ENCODE peak calls at places on chromosomes 12 and 14, in four cellular contexts. U, Q, P and S are unnamed samples.

GRCh38 chr12:82019533-82019932 is 260.4 kb upstream of the PPFIA2 start:
- DNase-seq in U (peak), Q (peak), P (no peak), S (no peak)

GRCh38 chr12:101570022-101570421 is 24.7 kb upstream of the MYBPC1 start:
- DNase-seq in U (peak), Q (peak), P (no peak), S (peak)

GRCh38 chr12:92717202-92717601 is 14.4 kb downstream of the PLEKHG7 start:
- DNase-seq in U (peak), Q (peak), P (peak), S (peak)

GRCh38 chr14:85333313-85333712 is 196.6 kb upstream of the FLRT2 start:
- DNase-seq in U (peak), Q (no peak), P (no peak), S (peak)

GRCh38 chr12:111937429-111937828 is 75.5 kb downstream of the TMEM116 start:
- DNase-seq in U (peak), Q (no peak), P (no peak), S (no peak)

GRCh38 chr12:1918081-1918874 is at the start of gene CACNA2D4:
- DNase-seq in U (no peak), Q (peak), P (no peak), S (no peak)

GRCh38 chr12:30202521-30203259 is 418.9 kb upstream of the TMTC1 start:
- DNase-seq in U (no peak), Q (no peak), P (no peak), S (no peak)

GRCh38 chr14:100893760-100894159 is 9.8 kb downstream of the RTL1 start:
- DNase-seq in U (no peak), Q (no peak), P (no peak), S (no peak)

GRCh38 chr14:91352696-91353692 is 64.6 kb downstream of the CCDC88C start:
- DNase-seq in U (no peak), Q (peak), P (no peak), S (no peak)

GRCh38 chr12:1606021-1606622 is 11.7 kb upstream of the FBXL14 start:
- DNase-seq in U (peak), Q (no peak), P (peak), S (peak)

GRCh38 chr12:8922544-8922943 is 8.2 kb downstream of the PHC1 start:
- DNase-seq in U (no peak), Q (no peak), P (no peak), S (no peak)

GRCh38 chr12:64685076-64685475 is 74.1 kb downstream of the GNS start:
- DNase-seq in U (no peak), Q (no peak), P (no peak), S (no peak)

GRCh38 chr14:100839573-100840175 is 13.8 kb downstream of the MEG3 start:
- DNase-seq in U (no peak), Q (peak), P (no peak), S (no peak)

GRCh38 chr12:23174917-23175316 is 549.9 kb downstream of the ETNK1 start:
- DNase-seq in U (no peak), Q (no peak), P (no peak), S (no peak)

GRCh38 chr12:93247313-93248057 is 130.2 kb upstream of the NUDT4 start:
- DNase-seq in U (no peak), Q (no peak), P (no peak), S (no peak)

GRCh38 chr12:51972849-51973273 is 21.4 kb downstream of the ACVR1B start:
- DNase-seq in U (peak), Q (no peak), P (no peak), S (no peak)

GRCh38 chr12:49706351-49707126 is 666 bp downstream of the FMNL3 start:
- DNase-seq in U (peak), Q (peak), P (no peak), S (no peak)

GRCh38 chr14:103185051-103186027 is 62.1 kb downstream of the TNFAIP2 start:
- DNase-seq in U (peak), Q (peak), P (peak), S (peak)

GRCh38 chr14:39417014-39417413 is 15.2 kb downstream of the FBXO33 start:
- DNase-seq in U (peak), Q (no peak), P (peak), S (peak)

GRCh38 chr14:22565391-22565945 is 23.6 kb downstream of the DAD1 start:
- DNase-seq in U (no peak), Q (no peak), P (no peak), S (no peak)

GRCh38 chr12:117579939-117580717 is 218.7 kb upstream of the NOS1 start:
- DNase-seq in U (no peak), Q (no peak), P (no peak), S (no peak)

GRCh38 chr14:96783306-96784224 is 13.6 kb upstream of the VRK1 start:
- DNase-seq in U (peak), Q (no peak), P (no peak), S (peak)

GRCh38 chr12:18462437-18462836 is 201.1 kb downstream of the PIK3C2G start:
- DNase-seq in U (peak), Q (no peak), P (no peak), S (peak)

GRCh38 chr12:63846249-63846967 is 1.9 kb downstream of the SRGAP1 start:
- DNase-seq in U (peak), Q (no peak), P (no peak), S (peak)

GRCh38 chr14:38171197-38171596 is 36.5 kb upstream of the SSTR1 start:
- DNase-seq in U (peak), Q (no peak), P (no peak), S (peak)

GRCh38 chr14:96741151-96741977 is 55.8 kb upstream of the VRK1 start:
- DNase-seq in U (peak), Q (peak), P (no peak), S (peak)

GRCh38 chr14:24364841-24365240 is 3.1 kb upstream of the NFATC4 start:
- DNase-seq in U (peak), Q (no peak), P (no peak), S (no peak)
- TF ChIP-seq EZH2phosphoT487 in U (no peak), Q (no peak), P (no peak), S (no peak)

GRCh38 chr14:99756796-99757195 is 36.4 kb upstream of the EML1 start:
- DNase-seq in U (peak), Q (no peak), P (no peak), S (peak)
- H3K9ac ChIP-seq in U (peak), Q (no peak), P (no peak), S (peak)

DNA sequence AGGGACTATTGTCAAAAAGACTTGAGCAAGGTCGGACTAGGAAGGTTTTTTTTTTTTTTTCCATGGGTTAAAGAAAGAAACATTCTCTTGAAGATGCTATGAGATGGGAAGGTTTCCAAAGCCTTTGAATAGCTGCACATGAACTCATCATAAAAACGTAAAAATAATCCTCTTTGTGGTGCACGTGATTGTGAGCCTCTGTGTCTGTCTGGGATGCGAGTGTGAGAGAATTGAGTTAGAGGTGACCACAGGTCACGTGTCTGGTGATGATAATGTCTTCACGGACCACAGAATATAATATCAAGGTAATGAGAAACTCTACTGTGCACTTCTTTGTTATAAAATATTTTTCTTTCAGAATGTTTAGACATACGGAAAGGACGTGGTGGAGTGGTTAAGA is 24.3 kb upstream of the ADGRD1 start:
- DNase-seq in U (no peak), Q (no peak), P (no peak), S (no peak)
- TF ChIP-seq EZH2 in U (no peak), Q (no peak), P (no peak), S (no peak)

DNA sequence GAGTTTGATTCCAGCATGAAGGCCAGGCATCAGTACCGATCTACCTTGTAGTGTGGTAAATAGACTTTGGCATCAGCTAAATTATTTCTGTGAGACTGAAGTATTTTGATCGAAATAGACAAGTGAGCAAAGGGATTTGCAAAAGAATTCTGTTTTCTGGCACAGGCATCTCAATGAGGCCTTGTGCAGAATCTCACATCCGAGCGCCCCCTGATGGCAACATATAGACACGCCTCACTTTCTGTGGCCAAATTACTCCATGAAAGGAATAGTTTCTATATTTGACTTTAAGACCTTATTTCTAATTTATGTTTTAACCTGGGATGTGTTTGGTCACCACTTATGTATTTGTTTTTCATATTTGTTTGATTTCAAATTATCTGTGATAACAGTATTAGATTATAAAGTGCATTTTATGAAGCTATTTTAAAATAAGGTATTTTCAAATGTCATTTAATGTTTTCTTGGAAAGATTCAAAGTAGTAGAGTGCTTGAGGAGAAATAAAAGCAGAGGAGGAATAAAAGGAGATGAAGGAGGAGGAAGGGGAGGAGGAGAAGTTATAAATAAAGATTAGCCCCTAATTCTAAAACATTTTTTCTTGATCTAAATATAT is 731.9 kb downstream of the NRXN3 start:
- DNase-seq in U (peak), Q (peak), P (no peak), S (peak)
- TF ChIP-seq EZH2phosphoT487 in U (no peak), Q (no peak), P (no peak), S (no peak)

DNA sequence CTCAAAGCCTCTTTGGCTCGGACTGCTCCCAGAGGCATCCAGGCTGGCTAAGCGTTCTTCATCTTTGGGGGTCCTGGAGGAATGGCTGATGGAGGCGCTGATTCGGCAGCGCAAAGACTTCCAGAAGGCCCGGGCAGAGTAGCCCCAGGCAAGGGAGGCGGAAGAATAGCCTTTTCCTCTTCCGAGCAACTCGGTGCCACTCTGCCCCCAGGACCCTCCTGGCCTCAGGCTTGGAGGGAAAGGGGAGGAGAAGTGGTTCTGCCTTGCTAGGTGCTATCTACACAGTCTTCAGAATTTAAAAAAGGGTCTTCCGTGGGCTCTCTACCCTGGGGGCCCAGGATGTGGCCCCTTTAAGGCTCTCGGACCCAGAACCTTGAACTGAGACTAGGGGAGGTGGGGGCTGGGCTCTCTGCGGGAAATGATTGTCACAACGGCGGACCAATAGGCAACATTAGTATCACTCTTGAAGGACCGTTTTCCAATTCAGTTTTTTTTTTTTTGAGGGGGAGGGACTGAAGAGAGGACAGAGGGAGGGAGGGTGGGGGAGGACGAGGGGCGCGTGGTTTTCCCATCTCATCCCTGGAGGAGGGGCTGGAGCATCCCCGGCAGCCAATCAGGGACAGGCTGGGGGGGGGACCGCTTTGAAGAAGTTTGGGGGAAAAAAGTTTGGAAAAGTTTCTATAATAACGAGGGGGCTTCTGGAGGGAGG is at the start of gene NFATC4:
- DNase-seq in U (peak), Q (peak), P (peak), S (peak)
- H3K9ac ChIP-seq in U (peak), Q (no peak), P (peak), S (peak)

DNA sequence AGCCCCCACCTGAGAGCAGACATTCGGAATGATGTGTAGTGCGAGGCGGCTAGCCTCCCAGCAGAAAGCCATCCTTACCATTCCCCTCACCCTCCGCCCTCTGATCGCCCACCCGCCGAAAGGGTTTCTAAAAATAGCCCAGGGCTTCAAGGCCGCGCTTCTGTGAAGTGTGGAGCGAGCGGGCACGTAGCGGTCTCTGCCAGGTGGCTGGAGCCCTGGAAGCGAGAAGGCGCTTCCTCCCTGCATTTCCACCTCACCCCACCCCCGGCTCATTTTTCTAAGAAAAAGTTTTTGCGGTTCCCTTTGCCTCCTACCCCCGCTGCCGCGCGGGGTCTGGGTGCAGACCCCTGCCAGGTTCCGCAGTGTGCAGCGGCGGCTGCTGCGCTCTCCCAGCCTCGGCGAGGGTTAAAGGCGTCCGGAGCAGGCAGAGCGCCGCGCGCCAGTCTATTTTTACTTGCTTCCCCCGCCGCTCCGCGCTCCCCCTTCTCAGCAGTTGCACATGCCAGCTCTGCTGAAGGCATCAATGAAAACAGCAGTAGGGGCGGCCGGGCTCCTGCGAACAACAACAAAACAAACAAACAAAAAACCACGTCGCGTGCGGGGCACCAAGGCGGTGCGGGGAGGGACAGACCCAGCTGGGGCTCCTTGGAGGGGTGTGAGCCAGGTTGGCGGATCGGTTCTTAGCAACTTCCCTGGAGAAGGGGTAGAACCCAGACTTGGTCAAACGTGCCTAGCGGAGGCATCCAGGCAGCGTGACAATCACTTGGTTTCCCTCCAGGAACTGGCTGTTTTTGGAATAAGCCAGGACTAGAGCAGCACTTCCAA is 2.4 kb downstream of the PRMT8 start:
- DNase-seq in U (no peak), Q (peak), P (no peak), S (no peak)
- TF ChIP-seq EZH2 in U (peak), Q (peak), P (no peak), S (no peak)